ENCODE peak calls at places on chromosomes 3 and 15, in five cellular contexts. M, R, B, I and P are unnamed samples. For H3K36me3, the result is how much of the 10 kb centered on the place peaks cover.

GRCh38 chr3:52880474-52880873 is 16.9 kb downstream of the STIMATE start:
- DNase-seq in M (no peak), R (no peak), B (no peak), I (no peak), P (no peak)

GRCh38 chr3:46922426-46922825 is 44.9 kb downstream of the PTH1R start:
- DNase-seq in M (no peak), R (no peak), B (no peak), I (no peak), P (no peak)

GRCh38 chr3:136750922-136751258 is 1.3 kb downstream of the STAG1 start:
- DNase-seq in M (peak), R (no peak), B (no peak), I (no peak), P (no peak)

GRCh38 chr3:188749010-188749617 is 422.7 kb upstream of the TPRG1 start:
- DNase-seq in M (no peak), R (peak), B (peak), I (no peak), P (no peak)

GRCh38 chr3:167700046-167700445 is 34.6 kb downstream of the PDCD10 start:
- DNase-seq in M (no peak), R (no peak), B (no peak), I (no peak), P (no peak)

GRCh38 chr3:10602769-10603768 is 97.7 kb upstream of the ATP2B2 start:
- DNase-seq in M (no peak), R (no peak), B (no peak), I (no peak), P (no peak)

GRCh38 chr3:56864090-56864489 is 62.3 kb upstream of the ARHGEF3 start:
- DNase-seq in M (no peak), R (no peak), B (no peak), I (no peak), P (no peak)

GRCh38 chr3:136189859-136190617 is 6.1 kb downstream of the MSL2 start:
- DNase-seq in M (no peak), R (no peak), B (no peak), I (no peak), P (no peak)

GRCh38 chr15:52098328-52098727 is 14.2 kb downstream of the BCL2L10 start:
- DNase-seq in M (no peak), R (no peak), B (no peak), I (no peak), P (peak)

GRCh38 chr15:89964555-89964954 is 36.6 kb upstream of the ZNF710 start:
- DNase-seq in M (no peak), R (no peak), B (no peak), I (no peak), P (no peak)

GRCh38 chr3:145448436-145448835 is 712.5 kb downstream of the PLOD2 start:
- DNase-seq in M (no peak), R (no peak), B (no peak), I (no peak), P (no peak)

GRCh38 chr3:152499796-152500385 is 231.2 kb downstream of the MBNL1 start:
- DNase-seq in M (no peak), R (no peak), B (no peak), I (no peak), P (no peak)

GRCh38 chr3:61632568-61633175 is 71.3 kb downstream of the PTPRG start:
- DNase-seq in M (peak), R (peak), B (no peak), I (no peak), P (no peak)

GRCh38 chr3:71395927-71396695 is 187.4 kb downstream of the FOXP1 start:
- DNase-seq in M (peak), R (no peak), B (no peak), I (no peak), P (peak)

GRCh38 chr3:45347329-45348000 is 40.9 kb upstream of the LARS2 start:
- DNase-seq in M (peak), R (no peak), B (no peak), I (no peak), P (no peak)

GRCh38 chr15:67098768-67099282 is 33.4 kb downstream of the SMAD3 start:
- DNase-seq in M (no peak), R (no peak), B (no peak), I (no peak), P (peak)

GRCh38 chr3:111768571-111769100 is 90.4 kb upstream of the PHLDB2 start:
- DNase-seq in M (peak), R (no peak), B (no peak), I (no peak), P (peak)

GRCh38 chr3:182829761-182830405 is 36.6 kb downstream of the ATP11B start:
- DNase-seq in M (no peak), R (no peak), B (no peak), I (no peak), P (no peak)

GRCh38 chr15:62619105-62619504 is 423.4 kb upstream of the TPM1 start:
- DNase-seq in M (peak), R (no peak), B (no peak), I (no peak), P (no peak)

GRCh38 chr3:190514163-190515153 is 573 bp downstream of the IL1RAP start:
- DNase-seq in M (peak), R (peak), B (peak), I (no peak), P (peak)

GRCh38 chr3:192444096-192444790 is 283.1 kb downstream of the FGF12 start:
- DNase-seq in M (peak), R (peak), B (peak), I (peak), P (peak)

GRCh38 chr3:72229952-72230351 is 445.0 kb upstream of the PROK2 start:
- DNase-seq in M (no peak), R (no peak), B (no peak), I (no peak), P (no peak)

GRCh38 chr3:69012111-69012835 is 1.2 kb downstream of the EOGT start:
- DNase-seq in M (peak), R (peak), B (no peak), I (no peak), P (peak)

GRCh38 chr3:16945330-16945729 is 60.6 kb downstream of the PLCL2 start:
- DNase-seq in M (peak), R (no peak), B (no peak), I (no peak), P (no peak)

GRCh38 chr3:146203761-146204160 is 42.8 kb upstream of the PLOD2 start:
- DNase-seq in M (no peak), R (no peak), B (no peak), I (no peak), P (no peak)

DNA sequence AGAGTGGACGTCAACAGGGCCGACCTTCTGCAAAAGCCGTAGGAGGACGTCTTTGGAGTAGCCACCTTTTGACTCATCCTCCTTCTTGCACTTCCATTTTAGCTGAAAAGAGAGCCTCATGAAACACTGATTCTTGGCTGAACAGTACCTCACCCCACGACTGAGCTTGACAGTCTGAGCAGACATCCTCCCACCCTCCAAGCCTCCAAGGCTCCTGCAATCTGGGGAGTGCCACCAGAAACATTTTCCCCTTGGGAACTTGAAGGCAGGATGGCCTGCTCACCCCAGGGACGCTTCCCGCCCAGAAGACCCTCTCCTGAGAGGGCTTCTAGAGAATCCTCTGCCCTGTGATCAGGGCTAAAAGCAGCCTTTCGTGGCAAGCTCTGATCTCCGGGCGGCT is 5.2 kb downstream of the C15orf62 start:
- DNase-seq in M (no peak), R (no peak), B (no peak), I (no peak), P (no peak)
- H3K36me3 ChIP-seq in M (half or more), R (under half), B (under half), I (under half), P (half or more)

GRCh38 chr15:70704166-70704565 is 59.2 kb downstream of the UACA start:
- DNase-seq in M (no peak), R (no peak), B (no peak), I (no peak), P (no peak)
- H2BK15ac ChIP-seq in M (no peak), R (no peak), B (no peak), I (no peak), P (no peak)

GRCh38 chr3:138188013-138188352 is 882 bp downstream of the ARMC8 start:
- DNase-seq in M (peak), R (no peak), B (no peak), I (no peak), P (peak)

GRCh38 chr3:138186803-138187295 is 252 bp upstream of the ARMC8 start:
- DNase-seq in M (peak), R (no peak), B (no peak), I (no peak), P (no peak)

GRCh38 chr3:138184994-138185393 is 2.1 kb upstream of the ARMC8 start:
- DNase-seq in M (peak), R (no peak), B (no peak), I (no peak), P (peak)

GRCh38 chr3:138187296-138188012 is at the start of gene ARMC8:
- DNase-seq in M (no peak), R (peak), B (peak), I (no peak), P (peak)

GRCh38 chr3:138186216-138186615 is 885 bp upstream of the ARMC8 start:
- DNase-seq in M (no peak), R (no peak), B (peak), I (no peak), P (no peak)
- H3K27ac ChIP-seq in M (no peak), R (no peak), B (no peak), I (no peak), P (no peak)

DNA sequence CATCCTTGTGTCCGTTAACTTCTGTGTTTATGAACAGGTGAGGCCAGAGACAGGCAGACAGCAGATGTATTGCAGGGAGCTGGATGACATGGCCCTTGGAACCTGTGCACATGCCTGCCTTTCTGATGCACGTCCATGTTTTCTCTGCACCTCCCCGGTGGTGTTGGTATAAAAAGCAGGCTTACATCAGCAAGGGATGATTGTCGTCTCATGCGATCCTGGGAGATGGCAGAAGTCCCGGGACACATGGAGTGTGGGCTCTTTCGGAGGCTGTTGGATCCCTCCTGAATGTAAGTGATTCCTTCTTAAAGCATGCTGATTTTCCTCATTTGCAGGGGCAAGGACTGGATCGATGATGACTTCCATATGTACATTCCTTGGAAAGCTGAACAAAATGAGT is 134.8 kb downstream of the SNRPN start:
- DNase-seq in M (no peak), R (no peak), B (no peak), I (no peak), P (no peak)
- H3K36me3 ChIP-seq in M (half or more), R (under half), B (half or more), I (half or more), P (half or more)